ENCODE peak calls at places on chromosomes 7 and 10, in eight cellular contexts. I is neural progenitor cell; D is adipocyte; N is GM23338; G is fibroblast of lung; K is H9; H is NT2/D1; X is CD8-positive, alpha-beta T cell. M is an unnamed sample. For H3K4me1, the result is how much of the 10 kb centered on the place peaks cover.

GRCh38 chr7:111784971-111785575 is 222.8 kb upstream of the IMMP2L start:
- DNase-seq in I (no peak), D (no peak), N (peak), G (no peak), K (no peak), H (no peak), X (no peak), M (no peak)

GRCh38 chr7:102433319-102434038 is at the start of gene ORAI2:
- DNase-seq in I (peak), D (peak), N (peak), G (peak), K (peak), H (no peak), X (peak), M (peak)

GRCh38 chr7:86913709-86914108 is 145.7 kb downstream of the ELAPOR2 start:
- DNase-seq in I (no peak), D (peak), N (no peak), G (no peak), K (no peak), H (no peak), X (no peak), M (peak)

GRCh38 chr10:89490589-89491335 is 44.6 kb downstream of the SLC16A12 start:
- DNase-seq in I (peak), D (no peak), N (no peak), G (no peak), K (no peak), H (no peak), X (no peak), M (no peak)

GRCh38 chr7:93055543-93056107 is 62.2 kb downstream of the SAMD9 start:
- DNase-seq in I (peak), D (peak), N (peak), G (peak), K (no peak), H (no peak), X (no peak), M (peak)

GRCh38 chr7:136654406-136654805 is 214.0 kb upstream of the CHRM2 start:
- DNase-seq in I (no peak), D (peak), N (no peak), G (no peak), K (no peak), H (no peak), X (no peak), M (no peak)

GRCh38 chr7:114944742-114945625 is 23.1 kb downstream of the MDFIC start:
- DNase-seq in I (peak), D (peak), N (peak), G (peak), K (peak), H (no peak), X (no peak), M (no peak)

GRCh38 chr7:91164948-91165845 is 99.0 kb upstream of the FZD1 start:
- DNase-seq in I (no peak), D (peak), N (no peak), G (peak), K (no peak), H (no peak), X (no peak), M (peak)

GRCh38 chr10:78473016-78473415 is 439.4 kb downstream of the RPS24 start:
- DNase-seq in I (peak), D (no peak), N (peak), G (no peak), K (no peak), H (no peak), X (no peak), M (no peak)

GRCh38 chr7:36215017-36215621 is 62.1 kb downstream of the EEPD1 start:
- DNase-seq in I (no peak), D (no peak), N (peak), G (no peak), K (peak), H (peak), X (no peak), M (no peak)

GRCh38 chr10:113020425-113020753 is 70.3 kb downstream of the TCF7L2 start:
- DNase-seq in I (no peak), D (no peak), N (no peak), G (no peak), K (no peak), H (no peak), X (no peak), M (no peak)

GRCh38 chr10:113021268-113022028 is 71.4 kb downstream of the TCF7L2 start:
- DNase-seq in I (no peak), D (no peak), N (no peak), G (no peak), K (no peak), H (no peak), X (no peak), M (no peak)

GRCh38 chr10:113022265-113022664 is 72.2 kb downstream of the TCF7L2 start:
- DNase-seq in I (no peak), D (no peak), N (no peak), G (no peak), K (no peak), H (no peak), X (no peak), M (no peak)

GRCh38 chr10:113019692-113020424 is 69.8 kb downstream of the TCF7L2 start:
- DNase-seq in I (peak), D (no peak), N (no peak), G (no peak), K (no peak), H (no peak), X (no peak), M (peak)

GRCh38 chr10:113020838-113021237 is 70.8 kb downstream of the TCF7L2 start:
- DNase-seq in I (no peak), D (no peak), N (no peak), G (no peak), K (no peak), H (no peak), X (no peak), M (no peak)
- H3K4me1 ChIP-seq in I (under half), D (half or more), N (half or more), G (under half), K (under half), H (under half), X (under half), M (under half)

GRCh38 chr10:29947701-29948060 is 111.7 kb downstream of the JCAD start:
- DNase-seq in I (peak), D (peak), N (peak), G (no peak), K (no peak), H (no peak), X (no peak), M (no peak)

GRCh38 chr10:29949411-29950011 is 109.9 kb downstream of the JCAD start:
- DNase-seq in I (no peak), D (peak), N (no peak), G (peak), K (no peak), H (no peak), X (no peak), M (peak)

GRCh38 chr10:29946953-29947700 is 112.3 kb downstream of the JCAD start:
- DNase-seq in I (peak), D (peak), N (peak), G (peak), K (no peak), H (no peak), X (no peak), M (no peak)

GRCh38 chr10:29948971-29949370 is 110.4 kb downstream of the JCAD start:
- DNase-seq in I (no peak), D (peak), N (no peak), G (no peak), K (no peak), H (no peak), X (no peak), M (no peak)

DNA sequence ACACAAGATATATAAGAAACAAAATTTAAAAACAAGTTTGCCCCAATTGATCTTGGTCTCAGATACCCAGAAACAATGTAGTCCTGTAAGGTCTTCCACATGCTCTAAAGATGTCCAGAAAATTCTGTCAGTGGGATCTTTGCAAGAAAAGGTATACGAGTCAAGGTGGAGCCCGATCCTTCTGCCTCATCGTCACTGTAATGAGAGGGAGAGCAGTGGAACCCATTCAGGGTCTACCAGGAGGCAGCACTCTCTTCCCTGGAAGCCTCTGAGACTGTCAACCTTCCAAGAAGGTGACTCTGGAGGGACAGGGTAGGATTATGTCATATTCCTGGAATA is 112.8 kb downstream of the JCAD start:
- DNase-seq in I (no peak), D (no peak), N (no peak), G (no peak), K (no peak), H (no peak), X (no peak), M (no peak)
- H3K4me1 ChIP-seq in I (under half), D (half or more), N (under half), G (under half), K (under half), H (under half), X (under half), M (under half)

DNA sequence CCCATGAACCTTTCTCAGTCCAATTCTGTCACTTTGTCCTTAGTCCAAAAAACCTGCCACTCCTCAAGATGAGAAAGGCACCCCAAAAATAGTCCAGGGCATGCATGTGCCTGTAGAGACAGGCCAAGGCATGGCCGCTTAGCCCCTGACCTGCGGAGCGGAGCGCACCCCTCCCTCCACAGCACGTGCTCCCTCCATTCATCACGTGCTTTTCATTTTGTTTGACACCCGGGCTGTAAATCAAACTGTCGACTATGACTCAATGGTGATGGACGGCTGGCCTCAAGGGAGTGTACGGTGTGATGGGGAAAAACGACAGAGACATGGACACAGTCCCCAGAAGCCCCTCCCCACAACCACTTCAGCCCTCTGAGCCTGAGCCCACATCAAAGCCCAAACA is 90.6 kb downstream of the ZRANB1 start:
- DNase-seq in I (no peak), D (no peak), N (no peak), G (no peak), K (no peak), H (no peak), X (no peak), M (no peak)
- H3K4me1 ChIP-seq in I (under half), D (under half), N (half or more), G (under half), K (under half), H (under half), X (under half), M (under half)

GRCh38 chr7:140393756-140394306 is 4.5 kb downstream of the SLC37A3 start:
- DNase-seq in I (no peak), D (no peak), N (no peak), G (no peak), K (no peak), H (no peak), X (no peak), M (no peak)
- H3K4me1 ChIP-seq in I (under half), D (under half), N (under half), G (under half), K (under half), H (under half), X (under half), M (under half)

DNA sequence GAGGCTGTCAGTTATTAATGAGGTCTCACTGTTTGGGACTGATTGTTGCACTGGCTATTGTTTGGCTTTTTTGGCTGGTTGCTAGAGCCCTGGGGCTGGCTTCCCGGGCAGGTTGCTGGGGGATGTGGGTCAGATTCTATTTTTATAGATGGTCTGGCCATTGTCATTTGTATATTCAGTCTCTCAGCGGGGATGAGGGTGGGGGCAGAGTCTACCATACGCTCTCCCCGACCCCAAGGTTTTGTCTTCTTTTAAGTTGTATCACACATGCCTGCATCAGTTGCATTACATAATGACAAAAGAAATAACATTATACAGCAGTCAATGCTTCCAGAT is 84.3 kb upstream of the GRB10 start:
- DNase-seq in I (no peak), D (no peak), N (no peak), G (no peak), K (no peak), H (no peak), X (no peak), M (peak)
- H3K4me1 ChIP-seq in I (under half), D (under half), N (under half), G (under half), K (under half), H (under half), X (under half), M (under half)

GRCh38 chr10:15167411-15168295 is 840 bp downstream of the NMT2 start:
- DNase-seq in I (peak), D (peak), N (peak), G (peak), K (peak), H (peak), X (peak), M (peak)
- H3K4me1 ChIP-seq in I (under half), D (under half), N (under half), G (under half), K (under half), H (under half), X (under half), M (under half)

M was measured in cardiac muscle cell.